ENCODE peak calls at places on chromosomes 6 and 20, in five cellular contexts. F is breast epithelium, H is sigmoid colon, T is stomach, P is endothelial cell of umbilical vein. J is an unnamed sample.

GRCh38 chr6:104325341-104326172 is 534.2 kb downstream of the HACE1 start:
- DNase-seq in F (no peak), H (no peak), T (no peak), P (peak), J (no peak)

GRCh38 chr6:152948150-152948768 is 34.6 kb downstream of the FBXO5 start:
- DNase-seq in T (no peak), H (no peak), P (peak), F (no peak), J (no peak)

GRCh38 chr20:45088247-45088646 is 12.7 kb downstream of the KCNS1 start:
- DNase-seq in F (no peak), T (no peak), P (no peak), H (no peak), J (no peak)

GRCh38 chr6:10800810-10801209 is 37.5 kb downstream of the MAK start:
- DNase-seq in P (peak), F (no peak), H (no peak), T (no peak), J (no peak)

GRCh38 chr20:1618954-1619550 is 757 bp downstream of the SIRPB1 start:
- DNase-seq in P (no peak), F (no peak), H (no peak), T (no peak), J (no peak)

GRCh38 chr6:136767103-136767502 is 25.2 kb downstream of the MAP3K5 start:
- DNase-seq in F (no peak), P (no peak), T (no peak), H (no peak), J (no peak)

GRCh38 chr6:163662604-163663225 is 248.2 kb downstream of the QKI start:
- DNase-seq in P (no peak), F (no peak), H (no peak), T (no peak), J (no peak)

GRCh38 chr20:33679758-33680485 is 5.7 kb upstream of the NECAB3 start:
- DNase-seq in P (no peak), F (no peak), H (no peak), T (no peak), J (peak)

GRCh38 chr6:75550544-75551167 is 51.0 kb upstream of the SENP6 start:
- DNase-seq in T (no peak), H (no peak), F (no peak), P (peak), J (no peak)

GRCh38 chr6:71254323-71254722 is 34.3 kb upstream of the OGFRL1 start:
- DNase-seq in T (no peak), F (no peak), H (no peak), P (no peak), J (no peak)

GRCh38 chr6:109718991-109719390 is 27.9 kb downstream of the FIG4 start:
- DNase-seq in P (no peak), F (no peak), H (no peak), T (no peak), J (no peak)

GRCh38 chr20:38128691-38129090 is 36.4 kb downstream of the TGM2 start:
- DNase-seq in T (no peak), H (peak), F (no peak), P (no peak), J (no peak)

GRCh38 chr6:33207569-33208088 is 671 bp upstream of the RING1 start:
- DNase-seq in P (peak), T (peak), H (peak), F (peak), J (no peak)

GRCh38 chr6:75418233-75418632 is 75.4 kb downstream of the FILIP1 start:
- DNase-seq in P (peak), H (no peak), T (no peak), F (no peak), J (no peak)

GRCh38 chr6:102944475-102944874 is 1551.0 kb downstream of the GRIK2 start:
- DNase-seq in F (no peak), P (no peak), T (no peak), H (no peak), J (no peak)

GRCh38 chr6:158894192-158894591 is 75.0 kb upstream of the EZR start:
- DNase-seq in F (no peak), P (peak), T (no peak), H (no peak), J (no peak)

GRCh38 chr6:97669191-97669651 is 386.2 kb upstream of the MMS22L start:
- DNase-seq in F (no peak), T (no peak), H (no peak), P (no peak), J (peak)

GRCh38 chr6:150251566-150252186 is 108.8 kb downstream of the PPP1R14C start:
- DNase-seq in T (no peak), P (no peak), H (no peak), F (no peak), J (no peak)

GRCh38 chr6:3039384-3039783 is 28.9 kb upstream of the RIPK1 start:
- DNase-seq in F (no peak), P (peak), H (no peak), T (no peak), J (no peak)

GRCh38 chr20:58201616-58202015 is 26.8 kb downstream of the ANKRD60 start:
- DNase-seq in H (no peak), F (no peak), P (no peak), T (no peak), J (no peak)

GRCh38 chr20:58199058-58199457 is 29.4 kb downstream of the ANKRD60 start:
- DNase-seq in F (no peak), P (no peak), T (no peak), H (no peak), J (no peak)

GRCh38 chr20:58198384-58198783 is 30.1 kb downstream of the ANKRD60 start:
- DNase-seq in P (no peak), F (no peak), T (no peak), H (no peak), J (no peak)

GRCh38 chr20:58197185-58197469 is 31.3 kb downstream of the ANKRD60 start:
- DNase-seq in P (no peak), H (no peak), T (no peak), F (no peak), J (no peak)

DNA sequence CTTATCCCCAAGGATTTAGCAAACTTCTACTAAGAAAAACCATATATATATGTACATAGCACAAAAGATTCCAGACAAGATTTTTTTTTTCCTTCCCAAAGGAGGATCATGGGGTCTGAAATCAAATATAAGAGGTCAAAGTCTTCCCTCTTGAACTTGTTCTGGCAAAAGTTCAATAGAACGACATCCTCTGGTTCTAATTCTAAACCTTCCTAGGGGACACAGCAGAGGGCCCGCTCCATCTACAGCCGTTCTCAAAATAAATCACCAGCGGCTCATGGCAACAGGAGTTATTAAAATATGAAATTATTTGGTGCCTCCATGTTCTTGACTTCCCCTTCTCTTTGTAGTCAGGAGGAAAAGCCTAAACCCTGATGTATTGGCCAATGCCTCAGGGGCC is 29.0 kb downstream of the ANKRD60 start:
- DNase-seq in H (no peak), F (no peak), T (no peak), P (no peak), J (no peak)
- TF ChIP-seq POLR2AphosphoS5 in H (no peak), F (no peak), T (no peak), P (no peak), J (no peak)

GRCh38 chr6:137808836-137809315 is 58.2 kb upstream of the TNFAIP3 start:
- DNase-seq in P (no peak), F (no peak), T (no peak), H (no peak), J (no peak)

GRCh38 chr6:137810554-137811120 is 56.4 kb upstream of the TNFAIP3 start:
- DNase-seq in T (no peak), F (no peak), P (no peak), H (no peak), J (no peak)

GRCh38 chr6:137811912-137812553 is 55.0 kb upstream of the TNFAIP3 start:
- DNase-seq in P (no peak), F (no peak), H (no peak), T (no peak), J (no peak)

GRCh38 chr6:137813308-137813707 is 53.8 kb upstream of the TNFAIP3 start:
- DNase-seq in T (no peak), H (no peak), F (no peak), P (no peak), J (no peak)

DNA sequence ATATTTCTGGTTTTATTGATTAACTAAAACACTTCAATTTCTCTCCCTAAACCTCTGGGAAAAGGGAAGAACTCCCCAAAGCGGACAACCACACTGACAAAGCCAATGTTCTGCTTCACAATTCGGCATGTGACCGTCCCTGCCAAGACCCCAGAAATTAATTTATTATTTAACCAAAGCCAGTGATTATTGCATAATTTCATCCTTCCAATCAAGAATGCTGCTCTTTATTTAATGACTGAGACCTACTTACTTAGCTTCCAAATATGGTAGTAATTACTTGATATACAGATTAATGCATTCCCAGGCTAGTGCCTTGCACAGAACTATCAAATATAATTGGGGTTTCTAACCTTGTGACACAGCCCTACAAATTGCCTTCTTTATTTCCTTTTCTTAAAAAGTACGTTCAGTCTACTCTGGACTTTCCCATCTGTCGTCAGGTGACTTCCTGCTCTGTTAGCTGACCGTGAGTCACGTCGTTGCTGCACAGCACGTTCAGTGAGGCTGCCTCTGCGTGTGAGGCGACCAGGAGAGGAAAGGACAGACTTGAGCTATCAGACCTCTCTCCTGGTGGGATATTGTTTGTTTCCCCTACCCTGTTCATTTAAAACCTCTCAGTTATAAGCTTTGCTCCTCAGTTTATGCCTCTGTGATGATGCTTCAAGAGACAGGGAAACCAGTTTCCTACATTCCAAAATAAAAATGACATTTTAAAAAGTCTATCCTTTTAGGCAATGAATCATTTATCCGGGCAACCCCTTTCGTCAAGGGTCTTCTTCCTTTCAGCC is 55.7 kb upstream of the TNFAIP3 start:
- DNase-seq in T (peak), F (no peak), P (peak), H (peak), J (peak)
- TF ChIP-seq POLR2A in T (no peak), F (no peak), P (no peak), H (no peak), J (peak)

DNA sequence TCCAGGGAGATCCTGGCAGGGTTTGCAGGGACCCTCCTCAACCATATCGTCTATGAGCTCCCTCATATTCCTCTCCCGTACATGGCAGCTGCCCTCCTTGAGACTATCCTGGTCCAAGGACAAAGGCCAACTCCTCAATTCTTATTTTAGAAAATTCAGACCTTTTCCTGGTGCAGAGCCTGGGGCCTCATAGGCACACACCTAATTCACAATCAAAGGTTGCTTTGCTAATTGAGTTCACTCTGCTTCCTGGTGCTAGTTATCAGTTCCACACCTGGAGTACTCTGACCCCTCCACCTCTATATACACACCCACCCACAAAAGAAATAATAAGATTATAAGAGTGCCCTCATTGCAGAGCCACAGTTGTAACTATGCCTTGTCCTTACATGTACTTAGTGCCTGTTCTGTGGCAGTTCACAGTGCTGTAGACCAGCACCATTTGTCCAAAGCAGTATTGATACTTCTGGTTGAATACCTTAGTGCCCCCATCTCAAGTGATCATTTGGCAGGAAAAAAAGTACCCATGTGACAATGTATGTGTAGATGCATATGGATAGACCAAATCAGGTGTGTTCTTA is 38.7 kb downstream of the GSS start:
- DNase-seq in P (no peak), H (no peak), T (no peak), F (no peak), J (no peak)
- TF ChIP-seq POLR2AphosphoS5 in P (no peak), H (no peak), T (no peak), F (no peak), J (no peak)

GRCh38 chr6:156777577-156777865 is 343 bp downstream of the ARID1B start:
- DNase-seq in F (no peak), H (no peak), P (no peak), T (no peak), J (no peak)

GRCh38 chr6:156775717-156776116 is 1.5 kb upstream of the ARID1B start:
- DNase-seq in T (no peak), H (no peak), P (peak), F (no peak), J (no peak)

GRCh38 chr6:156774872-156775405 is 2.2 kb upstream of the ARID1B start:
- DNase-seq in H (no peak), T (no peak), P (peak), F (no peak), J (no peak)

GRCh38 chr6:156776841-156777576 is at the start of gene ARID1B:
- DNase-seq in F (peak), H (peak), P (peak), T (peak), J (peak)

GRCh38 chr6:156776470-156776840 is 723 bp upstream of the ARID1B start:
- DNase-seq in P (no peak), H (no peak), T (no peak), F (no peak), J (no peak)
- TF ChIP-seq POLR2A in P (no peak), H (no peak), T (no peak), F (no peak), J (peak)

GRCh38 chr20:49672109-49672681 is 41.5 kb downstream of the B4GALT5 start:
- DNase-seq in H (no peak), P (no peak), T (no peak), F (no peak), J (no peak)

GRCh38 chr20:49671429-49671828 is 42.2 kb downstream of the B4GALT5 start:
- DNase-seq in P (no peak), H (no peak), T (no peak), F (no peak), J (no peak)

GRCh38 chr20:49675368-49676151 is 38.1 kb downstream of the B4GALT5 start:
- DNase-seq in H (no peak), P (no peak), F (no peak), T (no peak), J (no peak)

GRCh38 chr20:49676581-49677291 is 36.9 kb downstream of the B4GALT5 start:
- DNase-seq in P (peak), H (no peak), F (no peak), T (peak), J (no peak)

GRCh38 chr20:49674383-49675352 is 39.0 kb downstream of the B4GALT5 start:
- DNase-seq in T (no peak), P (no peak), H (no peak), F (no peak), J (no peak)
- TF ChIP-seq POLR2AphosphoS5 in T (no peak), P (no peak), H (no peak), F (no peak), J (no peak)

GRCh38 chr6:147167009-147167408 is 37.2 kb upstream of the STXBP5 start:
- DNase-seq in F (no peak), H (no peak), P (no peak), T (no peak), J (no peak)

GRCh38 chr6:147167576-147168461 is 36.4 kb upstream of the STXBP5 start:
- DNase-seq in F (no peak), T (no peak), H (no peak), P (no peak), J (no peak)

GRCh38 chr6:147170269-147170668 is 33.9 kb upstream of the STXBP5 start:
- DNase-seq in T (no peak), F (no peak), P (no peak), H (no peak), J (no peak)

GRCh38 chr6:147169529-147169928 is 34.7 kb upstream of the STXBP5 start:
- DNase-seq in P (no peak), H (no peak), F (no peak), T (no peak), J (no peak)

DNA sequence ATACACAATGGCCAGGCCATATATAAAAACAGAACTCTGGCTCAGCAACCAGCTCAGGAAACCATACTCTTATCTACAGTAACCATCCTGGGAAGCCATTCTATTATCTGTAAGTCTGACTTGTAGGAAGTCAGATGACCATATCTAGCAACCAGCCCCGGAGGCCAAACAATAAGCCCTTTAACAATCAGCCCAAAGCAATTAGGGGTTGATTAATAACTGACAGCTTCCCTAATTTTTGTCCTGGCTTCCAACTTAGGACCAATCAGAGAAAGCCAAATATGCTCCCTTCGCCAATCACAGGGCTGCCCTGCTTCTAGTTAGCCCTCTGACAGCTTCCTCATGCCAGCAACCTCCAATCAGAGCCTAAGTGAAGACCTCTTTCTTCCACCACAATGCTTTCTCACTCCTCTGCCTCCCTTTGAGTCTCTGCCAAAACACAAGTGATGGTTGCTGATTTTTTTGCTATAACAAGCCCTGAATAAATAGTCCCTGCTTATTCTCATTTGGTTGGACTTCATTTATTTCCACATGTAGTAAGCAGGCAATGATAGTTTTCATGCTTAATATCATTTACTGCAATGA is 37.8 kb upstream of the STXBP5 start:
- DNase-seq in F (no peak), H (no peak), T (no peak), P (peak), J (no peak)
- TF ChIP-seq POLR2A in F (no peak), H (no peak), T (no peak), P (no peak), J (no peak)